ENCODE peak calls at places on chromosomes 13 and 19, in four cellular contexts. P is heart left ventricle, J is progenitor cell of endocrine pancreas, A is cardiac muscle cell. K is an unnamed sample.

GRCh38 chr13:112679932-112680677 is 9.7 kb upstream of the ATP11A start:
- DNase-seq in P (no peak), J (no peak), A (no peak), K (no peak)

GRCh38 chr19:14632286-14632685 is 42.4 kb downstream of the ADGRE3 start:
- DNase-seq in P (no peak), J (no peak), A (peak), K (no peak)

GRCh38 chr13:46342538-46342937 is 44.5 kb downstream of the RUBCNL start:
- DNase-seq in P (no peak), J (no peak), A (no peak), K (no peak)

GRCh38 chr19:50044922-50045321 is 19.1 kb downstream of the ZNF473 start:
- DNase-seq in P (no peak), J (no peak), A (no peak), K (no peak)

GRCh38 chr13:113724780-113725315 is 34.2 kb upstream of the TMEM255B start:
- DNase-seq in P (peak), J (peak), A (peak), K (no peak)

GRCh38 chr19:14840206-14840605 is 5.2 kb upstream of the OR7A5 start:
- DNase-seq in P (no peak), J (no peak), A (no peak), K (no peak)

GRCh38 chr19:29515706-29516357 is 10.0 kb upstream of the VSTM2B start:
- DNase-seq in P (peak), J (no peak), A (no peak), K (no peak)

GRCh38 chr19:688214-688613 is 7.0 kb downstream of the PRSS57 start:
- DNase-seq in P (no peak), J (no peak), A (no peak), K (no peak)

GRCh38 chr13:106603568-106603967 is 35.6 kb upstream of the ARGLU1 start:
- DNase-seq in P (no peak), J (no peak), A (no peak), K (no peak)

GRCh38 chr19:31512403-31512970 is 163.3 kb upstream of the TSHZ3 start:
- DNase-seq in P (no peak), J (no peak), A (no peak), K (no peak)

GRCh38 chr19:789473-790052 is 7.7 kb upstream of the PTBP1 start:
- DNase-seq in P (peak), J (no peak), A (no peak), K (no peak)

GRCh38 chr19:35620001-35620400 is 7.5 kb downstream of the HAUS5 start:
- DNase-seq in P (no peak), J (no peak), A (no peak), K (no peak)

GRCh38 chr13:27920677-27921420 is 1.0 kb downstream of the PDX1 start:
- DNase-seq in P (no peak), J (no peak), A (peak), K (no peak)

GRCh38 chr13:75149781-75150180 is 332.2 kb downstream of the TBC1D4 start:
- DNase-seq in P (no peak), J (no peak), A (no peak), K (no peak)

GRCh38 chr13:38630780-38631179 is 56.1 kb upstream of the FREM2 start:
- DNase-seq in P (no peak), J (no peak), A (peak), K (peak)

GRCh38 chr19:5200844-5201243 is 139.8 kb downstream of the PTPRS start:
- DNase-seq in P (no peak), J (no peak), A (no peak), K (no peak)

GRCh38 chr13:78960881-78961280 is 301.9 kb upstream of the OBI1 start:
- DNase-seq in P (no peak), J (no peak), A (no peak), K (no peak)

GRCh38 chr19:48553676-48554384 is 1.9 kb downstream of the SULT2B1 start:
- DNase-seq in P (no peak), J (no peak), A (peak), K (no peak)

GRCh38 chr13:113076681-113077401 is 28.8 kb upstream of the F7 start:
- DNase-seq in P (peak), J (no peak), A (no peak), K (no peak)

GRCh38 chr19:7832781-7833180 is 2.8 kb downstream of the EVI5L start:
- DNase-seq in P (no peak), J (no peak), A (peak), K (no peak)

GRCh38 chr13:97436845-97437244 is 2.9 kb downstream of the RAP2A start:
- DNase-seq in P (no peak), J (no peak), A (no peak), K (no peak)

GRCh38 chr13:97441414-97441813 is 7.4 kb downstream of the RAP2A start:
- DNase-seq in P (no peak), J (no peak), A (no peak), K (no peak)

GRCh38 chr13:97437729-97438128 is 3.8 kb downstream of the RAP2A start:
- DNase-seq in P (no peak), J (no peak), A (no peak), K (no peak)

GRCh38 chr13:97440598-97440997 is 6.6 kb downstream of the RAP2A start:
- DNase-seq in P (no peak), J (no peak), A (peak), K (no peak)

GRCh38 chr13:97439196-97439595 is 5.2 kb downstream of the RAP2A start:
- DNase-seq in P (no peak), J (no peak), A (peak), K (no peak)
- TF ChIP-seq CTCF in P (no peak), J (no peak), A (no peak), K (no peak)

DNA sequence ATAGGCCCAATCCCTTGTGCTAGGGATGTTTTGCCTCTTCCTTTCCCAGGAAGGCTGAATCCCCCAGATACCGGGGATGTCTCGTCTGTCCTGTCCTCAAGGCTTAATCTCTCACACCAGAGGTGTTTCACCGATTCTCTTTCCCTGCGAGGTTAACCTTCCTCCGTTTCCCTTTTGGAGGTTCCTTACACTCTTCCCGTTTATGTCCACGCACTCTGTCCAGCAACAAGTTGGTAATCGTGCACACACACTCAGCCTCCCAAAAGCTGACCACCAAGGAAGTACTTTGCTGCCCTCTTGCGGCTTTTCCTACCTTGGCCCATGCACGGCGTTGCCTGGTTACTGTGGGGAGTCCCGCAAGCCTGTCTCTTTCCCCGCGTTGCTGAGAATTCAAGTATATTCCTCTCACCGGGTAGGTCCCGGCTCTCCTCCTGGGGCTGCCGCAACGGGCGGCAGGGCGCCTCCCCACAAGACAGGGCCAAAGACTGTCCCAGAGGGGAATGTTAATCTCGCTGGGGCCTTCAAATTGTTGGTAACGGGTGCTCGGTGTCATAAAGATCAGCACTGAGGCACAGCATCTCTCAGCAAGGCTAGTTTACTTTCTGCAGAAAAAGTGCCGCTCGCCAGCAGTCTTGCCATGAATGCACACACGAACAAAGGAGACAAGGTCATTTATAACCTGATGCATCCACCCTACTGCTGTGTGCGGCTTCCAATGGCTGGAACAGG is 36.7 kb upstream of the CD177 start:
- DNase-seq in P (no peak), J (no peak), A (peak), K (no peak)
- TF ChIP-seq CTCF in P (no peak), J (peak), A (peak), K (peak)

GRCh38 chr19:16260794-16261161 is 63.1 kb downstream of the AP1M1 start:
- DNase-seq in P (peak), J (no peak), A (no peak), K (no peak)

GRCh38 chr19:16257509-16258002 is 59.8 kb downstream of the AP1M1 start:
- DNase-seq in P (peak), J (no peak), A (no peak), K (no peak)

GRCh38 chr19:16258440-16258903 is 60.8 kb downstream of the AP1M1 start:
- DNase-seq in P (peak), J (no peak), A (peak), K (no peak)

GRCh38 chr19:16260160-16260793 is 62.6 kb downstream of the AP1M1 start:
- DNase-seq in P (peak), J (no peak), A (no peak), K (no peak)

GRCh38 chr19:16259385-16260159 is 61.9 kb downstream of the AP1M1 start:
- DNase-seq in P (peak), J (no peak), A (no peak), K (no peak)
- TF ChIP-seq CTCF in P (no peak), J (no peak), A (no peak), K (no peak)

DNA sequence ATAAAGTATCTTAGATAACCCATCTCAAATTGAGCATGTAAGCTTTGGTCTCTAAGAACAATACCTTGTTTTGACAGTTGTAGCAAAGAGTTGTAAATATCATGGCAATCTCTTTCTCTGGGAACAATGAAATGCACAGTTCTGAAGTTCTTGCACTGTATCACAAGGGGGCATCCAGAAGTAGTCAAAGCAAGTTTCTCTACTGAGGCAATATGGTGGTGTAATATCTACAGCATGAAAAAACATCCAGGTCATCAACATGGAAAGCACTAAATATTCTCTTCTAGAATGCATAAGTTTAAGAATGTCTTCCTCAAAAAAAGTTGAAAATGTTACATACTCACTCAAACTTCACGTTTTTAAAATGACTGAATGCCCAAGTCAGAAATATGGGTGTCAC is 19.6 kb downstream of the MTMR6 start:
- DNase-seq in P (no peak), J (no peak), A (peak), K (no peak)
- TF ChIP-seq CTCF in P (no peak), J (peak), A (peak), K (no peak)